ENCODE peak calls at places on chromosomes 2 and 18, in four cellular contexts. I is K562, P is GM12878, Y is HepG2. K is an unnamed sample.
A peak's percentile ranks its signal among the peaks of the same experiment; 100 is the strongest.

GRCh38 chr2:3458396-3459184 is 60.7 kb downstream of the ADI1 start:
- DNase-seq in I (peak; percentile 30), P (no peak), Y (no peak), K (no peak)

GRCh38 chr18:48682768-48683167 is 143.9 kb downstream of the CTIF start:
- DNase-seq in I (no peak), P (no peak), Y (no peak), K (no peak)

GRCh38 chr2:187497858-187498463 is 49.9 kb upstream of the CALCRL start:
- DNase-seq in I (no peak), P (no peak), Y (no peak), K (no peak)

GRCh38 chr2:163291790-163292189 is 444.0 kb downstream of the FIGN start:
- DNase-seq in I (no peak), P (no peak), Y (no peak), K (no peak)

GRCh38 chr2:233451950-233452349 is 97.7 kb downstream of the DGKD start:
- DNase-seq in I (peak; percentile 59), P (no peak), Y (no peak), K (no peak)

GRCh38 chr2:29528891-29529520 is 392.4 kb downstream of the ALK start:
- DNase-seq in I (no peak), P (no peak), Y (no peak), K (no peak)

GRCh38 chr18:44696892-44697291 is 16.2 kb downstream of the SETBP1 start:
- DNase-seq in I (peak; percentile 26), P (no peak), Y (no peak), K (no peak)

GRCh38 chr2:217807753-217808152 is 195.0 kb downstream of the TNS1 start:
- DNase-seq in I (no peak), P (no peak), Y (no peak), K (no peak)

GRCh38 chr2:33129261-33129660 is 182.5 kb downstream of the LTBP1 start:
- DNase-seq in I (no peak), P (no peak), Y (no peak), K (no peak)

GRCh38 chr2:241858206-241859016 is at the start of gene PDCD1:
- DNase-seq in I (peak; percentile 77), P (no peak), Y (peak; percentile 31), K (no peak)

GRCh38 chr2:6637329-6637728 is 228.4 kb downstream of the CMPK2 start:
- DNase-seq in I (no peak), P (no peak), Y (no peak), K (no peak)

GRCh38 chr2:8087480-8087840 is 594.4 kb upstream of the ID2 start:
- DNase-seq in I (no peak), P (no peak), Y (no peak), K (no peak)

GRCh38 chr2:189226017-189226416 is 46.5 kb upstream of the COL5A2 start:
- DNase-seq in I (no peak), P (no peak), Y (no peak), K (no peak)

GRCh38 chr18:37419272-37419671 is 146.3 kb downstream of the CELF4 start:
- DNase-seq in I (no peak), P (no peak), Y (no peak), K (no peak)

GRCh38 chr18:26941608-26942007 is 76.1 kb upstream of the AQP4 start:
- DNase-seq in I (no peak), P (no peak), Y (no peak), K (no peak)

GRCh38 chr2:22167256-22167655 is 1043.5 kb downstream of the TDRD15 start:
- DNase-seq in I (no peak), P (no peak), Y (no peak), K (no peak)

GRCh38 chr18:5543854-5544389 is at the start of gene EPB41L3:
- DNase-seq in I (no peak), P (no peak), Y (no peak), K (peak; percentile 21)

GRCh38 chr2:226011716-226012115 is 612.2 kb downstream of the NYAP2 start:
- DNase-seq in I (no peak), P (no peak), Y (no peak), K (no peak)

GRCh38 chr2:49978341-49978740 is 824.0 kb upstream of the FSHR start:
- DNase-seq in I (no peak), P (no peak), Y (no peak), K (no peak)

GRCh38 chr2:241595600-241596140 is 37.1 kb downstream of the BOK start:
- DNase-seq in I (no peak), P (no peak), Y (peak; percentile 49), K (no peak)

GRCh38 chr2:190404487-190404886 is 3.7 kb upstream of the MFSD6 start:
- DNase-seq in I (peak; percentile 82), P (no peak), Y (no peak), K (no peak)

GRCh38 chr18:51522821-51523220 is 325.3 kb upstream of the MEX3C start:
- DNase-seq in I (no peak), P (no peak), Y (no peak), K (no peak)

GRCh38 chr18:11040823-11041712 is 108.3 kb downstream of the PIEZO2 start:
- DNase-seq in I (peak; percentile 47), P (no peak), Y (peak; percentile 94), K (peak; percentile 46)

GRCh38 chr2:42794271-42795046 is 2.1 kb upstream of the HAAO start:
- DNase-seq in I (peak; percentile 56), P (no peak), Y (peak; percentile 86), K (no peak)

DNA sequence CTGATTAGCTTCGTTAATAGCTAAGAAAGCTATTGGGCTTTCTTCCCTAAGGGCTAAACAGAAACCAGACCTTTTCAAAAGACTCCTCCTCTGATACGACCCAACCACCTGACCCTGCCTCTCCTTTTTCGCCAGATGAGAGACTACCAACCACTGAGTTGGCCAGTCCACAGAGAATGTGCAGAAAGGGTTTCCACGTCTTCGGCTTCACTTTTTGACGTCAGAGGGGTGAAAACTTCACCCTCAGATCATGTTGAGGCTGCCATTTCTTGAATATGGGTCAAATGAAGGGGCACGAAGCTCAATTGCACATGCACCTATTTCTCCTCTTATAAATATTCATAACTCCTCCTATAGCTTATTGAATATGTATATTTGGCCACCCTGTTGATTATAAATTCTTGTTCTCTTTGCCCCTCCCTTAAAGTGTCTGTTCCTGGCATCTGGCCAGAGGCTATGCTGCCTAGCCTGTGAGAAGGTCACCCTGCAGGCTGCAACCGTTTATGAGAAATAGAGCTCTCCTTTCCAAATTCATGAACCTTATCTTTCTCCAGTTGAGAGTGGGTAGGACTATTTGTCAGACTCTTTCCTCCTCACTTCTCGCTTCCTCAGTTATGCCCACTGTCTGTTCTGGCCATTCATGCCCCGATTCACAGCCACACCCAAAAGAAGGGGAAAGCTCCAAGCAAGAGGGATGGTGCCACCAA is 301.6 kb downstream of the STK39 start:
- DNase-seq in I (peak; percentile 89), P (no peak), Y (no peak), K (no peak)
- TF ChIP-seq TARDBP in I (peak; percentile 22), P (no peak), Y (no peak), K (no peak)

GRCh38 chr2:174796319-174796771 is 32.1 kb upstream of the CHRNA1 start:
- DNase-seq in I (no peak), P (no peak), Y (no peak), K (no peak)
- TF ChIP-seq TARDBP in I (no peak), P (no peak), Y (no peak), K (no peak)

GRCh38 chr18:2978208-2978607 is 34.7 kb downstream of the LPIN2 start:
- DNase-seq in I (no peak), P (no peak), Y (no peak), K (no peak)

GRCh38 chr18:2978626-2979025 is 34.3 kb downstream of the LPIN2 start:
- DNase-seq in I (no peak), P (no peak), Y (no peak), K (no peak)

GRCh38 chr18:2979871-2980606 is 32.9 kb downstream of the LPIN2 start:
- DNase-seq in I (no peak), P (no peak), Y (no peak), K (no peak)

GRCh38 chr18:2980607-2980923 is 32.4 kb downstream of the LPIN2 start:
- DNase-seq in I (no peak), P (no peak), Y (no peak), K (no peak)

DNA sequence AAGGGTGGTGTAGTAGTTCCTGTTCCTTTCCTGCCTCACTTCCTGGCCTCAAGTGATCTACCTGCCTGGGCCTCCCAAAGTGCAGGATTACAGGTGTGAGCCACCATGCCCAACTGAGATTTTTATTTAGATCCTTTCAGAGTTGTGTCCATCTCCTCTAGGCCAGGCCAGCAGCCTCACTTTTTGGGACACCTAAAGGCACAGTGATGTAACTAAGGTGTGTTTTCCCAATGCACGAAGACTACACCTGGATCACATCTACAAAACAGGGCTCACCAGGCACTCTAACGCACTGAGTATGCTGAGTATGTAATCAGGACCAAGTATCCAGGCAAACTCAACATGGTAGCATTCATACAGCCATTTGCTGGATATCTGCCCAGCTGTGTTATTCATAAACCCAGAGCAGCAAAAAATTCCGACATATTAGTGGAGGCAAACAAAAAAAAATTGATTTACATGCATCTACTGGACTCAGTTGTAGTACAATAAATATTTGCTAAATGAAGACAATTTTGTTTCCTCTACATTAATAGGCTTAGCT is 33.8 kb downstream of the LPIN2 start:
- DNase-seq in I (no peak), P (no peak), Y (no peak), K (no peak)
- TF ChIP-seq TARDBP in I (no peak), P (no peak), Y (no peak), K (no peak)

GRCh38 chr18:58223717-58224424 is 179.8 kb downstream of the NEDD4L start:
- DNase-seq in I (peak; percentile 80), P (no peak), Y (peak; percentile 81), K (peak; percentile 9)
- TF ChIP-seq TARDBP in I (no peak), P (no peak), Y (no peak), K (no peak)

GRCh38 chr2:67498931-67499330 is 101.8 kb downstream of the ETAA1 start:
- DNase-seq in I (no peak), P (no peak), Y (no peak), K (no peak)

GRCh38 chr2:67502346-67503065 is 105.4 kb downstream of the ETAA1 start:
- DNase-seq in I (no peak), P (no peak), Y (no peak), K (no peak)

GRCh38 chr2:67500541-67500940 is 103.4 kb downstream of the ETAA1 start:
- DNase-seq in I (no peak), P (no peak), Y (no peak), K (no peak)

DNA sequence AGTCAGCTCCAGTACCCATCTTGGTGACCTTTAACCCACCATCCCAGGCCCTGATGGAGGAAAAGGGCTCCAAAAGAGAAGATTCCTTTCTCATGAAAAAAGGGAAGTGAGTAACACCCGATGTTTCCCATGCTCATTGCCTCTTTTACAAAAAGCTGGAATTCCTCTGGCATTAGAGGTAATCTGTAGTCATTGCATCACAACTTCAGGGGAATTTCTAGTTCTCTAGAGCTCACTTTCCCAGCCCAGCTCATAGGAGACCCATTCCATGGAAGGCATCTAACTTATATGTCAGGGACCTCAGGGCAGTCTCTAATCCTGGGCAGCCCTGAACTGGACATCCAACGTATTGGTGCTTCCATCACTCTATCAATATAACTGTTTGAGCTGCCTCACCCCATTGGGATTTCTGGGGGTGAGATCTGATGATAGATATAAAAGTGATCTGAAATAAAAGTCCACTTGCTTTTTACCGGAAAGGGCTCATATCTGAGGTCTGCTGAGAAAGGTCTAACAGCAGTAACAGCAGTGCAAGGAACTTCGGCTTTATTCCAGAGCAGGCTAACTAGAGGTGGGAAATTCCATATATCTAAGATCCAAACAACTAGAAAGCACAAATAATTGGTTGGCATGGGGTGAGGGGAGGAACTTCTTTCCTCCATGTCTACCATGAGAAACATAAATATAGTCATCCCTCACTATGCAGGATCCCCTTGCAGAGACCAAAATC is 106.1 kb downstream of the ETAA1 start:
- DNase-seq in I (no peak), P (no peak), Y (no peak), K (no peak)
- TF ChIP-seq TARDBP in I (no peak), P (no peak), Y (no peak), K (no peak)

K was measured in HEK293T.